ENCODE peak calls at places on chromosome 17, in nine cellular contexts. One of them, this sample, is unnamed.

GRCh38 chr17:51166987-51167931 is 1.0 kb downstream of the NME2 start:
- DNase-seq in NCI-H1092: peak
- DNase-seq in fibroblast of lung: peak
- DNase-seq in D341Med: peak
- DNase-seq in RCC 7860: peak
- DNase-seq in activated CD4-positive, alpha-beta T cell treated with anti-CD3 and anti-CD28 coated beads, Interleukin-2, amount 50 U/mL, for 48 hours: peak
- DNase-seq in dermis microvascular lymphatic vessel endothelial cell: peak
- DNase-seq in stimulated activated CD4-positive, alpha-beta T cell treated with anti-CD3 and anti-CD28 coated beads, Interleukin-2, amount 100 ng/mL, for 48 hours: peak
- DNase-seq in mucosa of descending colon: peak
- DNase-seq in this sample: peak

GRCh38 chr17:80071116-80071980 is 30.0 kb upstream of the GAA start:
- DNase-seq in stimulated activated CD4-positive, alpha-beta T cell treated with anti-CD3 and anti-CD28 coated beads, Interleukin-2, amount 100 ng/mL, for 48 hours: no peak
- DNase-seq in mucosa of descending colon: peak
- DNase-seq in D341Med: peak
- DNase-seq in RCC 7860: no peak
- DNase-seq in dermis microvascular lymphatic vessel endothelial cell: peak
- DNase-seq in NCI-H1092: peak
- DNase-seq in fibroblast of lung: peak
- DNase-seq in activated CD4-positive, alpha-beta T cell treated with anti-CD3 and anti-CD28 coated beads, Interleukin-2, amount 50 U/mL, for 48 hours: no peak
- DNase-seq in this sample: no peak

GRCh38 chr17:47229535-47230443 is 20.6 kb downstream of the MYL4 start:
- DNase-seq in RCC 7860: peak
- DNase-seq in dermis microvascular lymphatic vessel endothelial cell: peak
- DNase-seq in NCI-H1092: peak
- DNase-seq in D341Med: peak
- DNase-seq in activated CD4-positive, alpha-beta T cell treated with anti-CD3 and anti-CD28 coated beads, Interleukin-2, amount 50 U/mL, for 48 hours: peak
- DNase-seq in fibroblast of lung: peak
- DNase-seq in stimulated activated CD4-positive, alpha-beta T cell treated with anti-CD3 and anti-CD28 coated beads, Interleukin-2, amount 100 ng/mL, for 48 hours: peak
- DNase-seq in mucosa of descending colon: peak
- DNase-seq in this sample: peak

GRCh38 chr17:40363480-40363838 is 1.1 kb downstream of the GJD3 start:
- DNase-seq in fibroblast of lung: peak
- DNase-seq in activated CD4-positive, alpha-beta T cell treated with anti-CD3 and anti-CD28 coated beads, Interleukin-2, amount 50 U/mL, for 48 hours: peak
- DNase-seq in D341Med: no peak
- DNase-seq in RCC 7860: no peak
- DNase-seq in stimulated activated CD4-positive, alpha-beta T cell treated with anti-CD3 and anti-CD28 coated beads, Interleukin-2, amount 100 ng/mL, for 48 hours: no peak
- DNase-seq in NCI-H1092: no peak
- DNase-seq in dermis microvascular lymphatic vessel endothelial cell: peak
- DNase-seq in mucosa of descending colon: peak
- DNase-seq in this sample: peak

GRCh38 chr17:7956208-7956965 is 24.4 kb downstream of the CNTROB start:
- DNase-seq in RCC 7860: no peak
- DNase-seq in stimulated activated CD4-positive, alpha-beta T cell treated with anti-CD3 and anti-CD28 coated beads, Interleukin-2, amount 100 ng/mL, for 48 hours: no peak
- DNase-seq in fibroblast of lung: no peak
- DNase-seq in D341Med: no peak
- DNase-seq in dermis microvascular lymphatic vessel endothelial cell: peak
- DNase-seq in activated CD4-positive, alpha-beta T cell treated with anti-CD3 and anti-CD28 coated beads, Interleukin-2, amount 50 U/mL, for 48 hours: no peak
- DNase-seq in mucosa of descending colon: no peak
- DNase-seq in NCI-H1092: no peak
- DNase-seq in this sample: peak

GRCh38 chr17:12790806-12791148 is 1.5 kb downstream of the ARHGAP44 start:
- DNase-seq in fibroblast of lung: no peak
- DNase-seq in NCI-H1092: no peak
- DNase-seq in activated CD4-positive, alpha-beta T cell treated with anti-CD3 and anti-CD28 coated beads, Interleukin-2, amount 50 U/mL, for 48 hours: no peak
- DNase-seq in stimulated activated CD4-positive, alpha-beta T cell treated with anti-CD3 and anti-CD28 coated beads, Interleukin-2, amount 100 ng/mL, for 48 hours: no peak
- DNase-seq in RCC 7860: no peak
- DNase-seq in mucosa of descending colon: peak
- DNase-seq in D341Med: no peak
- DNase-seq in dermis microvascular lymphatic vessel endothelial cell: no peak
- DNase-seq in this sample: no peak

GRCh38 chr17:4944163-4944553 is 4.1 kb downstream of the RNF167 start:
- DNase-seq in mucosa of descending colon: no peak
- DNase-seq in fibroblast of lung: no peak
- DNase-seq in D341Med: no peak
- DNase-seq in dermis microvascular lymphatic vessel endothelial cell: no peak
- DNase-seq in stimulated activated CD4-positive, alpha-beta T cell treated with anti-CD3 and anti-CD28 coated beads, Interleukin-2, amount 100 ng/mL, for 48 hours: no peak
- DNase-seq in NCI-H1092: no peak
- DNase-seq in RCC 7860: no peak
- DNase-seq in activated CD4-positive, alpha-beta T cell treated with anti-CD3 and anti-CD28 coated beads, Interleukin-2, amount 50 U/mL, for 48 hours: peak
- DNase-seq in this sample: no peak

GRCh38 chr17:63191610-63192009 is 225.6 kb downstream of the TANC2 start:
- DNase-seq in D341Med: no peak
- DNase-seq in dermis microvascular lymphatic vessel endothelial cell: no peak
- DNase-seq in stimulated activated CD4-positive, alpha-beta T cell treated with anti-CD3 and anti-CD28 coated beads, Interleukin-2, amount 100 ng/mL, for 48 hours: no peak
- DNase-seq in NCI-H1092: no peak
- DNase-seq in mucosa of descending colon: no peak
- DNase-seq in RCC 7860: no peak
- DNase-seq in activated CD4-positive, alpha-beta T cell treated with anti-CD3 and anti-CD28 coated beads, Interleukin-2, amount 50 U/mL, for 48 hours: no peak
- DNase-seq in fibroblast of lung: no peak
- DNase-seq in this sample: peak

This sample was measured in upper lobe of right lung.